ENCODE peak calls at places on chromosomes 13 and 19, in six cellular contexts. One of them, this sample, is unnamed.

GRCh38 chr19:2926341-2927031 is 18.3 kb downstream of the ZNF77 start:
- DNase-seq in HCT116: no peak
- DNase-seq in GM23248: no peak
- DNase-seq in Panc1: no peak
- DNase-seq in left ventricle myocardium inferior: no peak
- DNase-seq in A673: no peak
- DNase-seq in this sample: no peak

GRCh38 chr19:33280351-33280921 is 21.9 kb downstream of the CEBPA start:
- DNase-seq in GM23248: no peak
- DNase-seq in HCT116: no peak
- DNase-seq in left ventricle myocardium inferior: no peak
- DNase-seq in A673: no peak
- DNase-seq in Panc1: no peak
- DNase-seq in this sample: no peak

GRCh38 chr13:20412761-20413355 is 112.8 kb downstream of the CRYL1 start:
- DNase-seq in A673: no peak
- DNase-seq in left ventricle myocardium inferior: no peak
- DNase-seq in Panc1: no peak
- DNase-seq in GM23248: peak; percentile 20
- DNase-seq in HCT116: no peak
- DNase-seq in this sample: no peak

GRCh38 chr13:101785858-101786257 is 333.4 kb downstream of the ITGBL1 start:
- DNase-seq in GM23248: peak; percentile 38
- DNase-seq in left ventricle myocardium inferior: peak; percentile 19
- DNase-seq in Panc1: peak; percentile 4
- DNase-seq in A673: peak; percentile 58
- DNase-seq in HCT116: peak; percentile 10
- DNase-seq in this sample: peak; percentile 21

GRCh38 chr19:14059093-14059480 is 2.8 kb downstream of the PALM3 start:
- DNase-seq in GM23248: no peak
- DNase-seq in left ventricle myocardium inferior: no peak
- DNase-seq in Panc1: no peak
- DNase-seq in A673: peak; percentile 34
- DNase-seq in HCT116: no peak
- DNase-seq in this sample: no peak

GRCh38 chr13:105972306-105972721 is 563.1 kb downstream of the EFNB2 start:
- DNase-seq in A673: no peak
- DNase-seq in left ventricle myocardium inferior: no peak
- DNase-seq in HCT116: no peak
- DNase-seq in GM23248: no peak
- DNase-seq in Panc1: no peak
- DNase-seq in this sample: no peak

GRCh38 chr19:29812080-29812880 is 489 bp downstream of the CCNE1 start:
- DNase-seq in A673: no peak
- DNase-seq in HCT116: no peak
- DNase-seq in GM23248: peak; percentile 38
- DNase-seq in left ventricle myocardium inferior: peak; percentile 20
- DNase-seq in Panc1: no peak
- DNase-seq in this sample: no peak

GRCh38 chr19:47992070-47992469 is at the start of gene BSPH1:
- DNase-seq in Panc1: no peak
- DNase-seq in HCT116: no peak
- DNase-seq in GM23248: no peak
- DNase-seq in left ventricle myocardium inferior: no peak
- DNase-seq in A673: no peak
- DNase-seq in this sample: no peak

GRCh38 chr19:55392820-55393219 is 7.1 kb downstream of the RPL28 start:
- DNase-seq in A673: no peak
- DNase-seq in GM23248: no peak
- DNase-seq in HCT116: no peak
- DNase-seq in Panc1: no peak
- DNase-seq in left ventricle myocardium inferior: no peak
- DNase-seq in this sample: no peak

GRCh38 chr19:33255781-33256180 is 30.1 kb upstream of the SLC7A10 start:
- DNase-seq in Panc1: no peak
- DNase-seq in left ventricle myocardium inferior: no peak
- DNase-seq in GM23248: no peak
- DNase-seq in A673: no peak
- DNase-seq in HCT116: no peak
- DNase-seq in this sample: no peak

GRCh38 chr13:68872338-68872737 is 1235.3 kb upstream of the ATXN8OS start:
- DNase-seq in Panc1: no peak
- DNase-seq in HCT116: no peak
- DNase-seq in left ventricle myocardium inferior: no peak
- DNase-seq in A673: no peak
- DNase-seq in GM23248: no peak
- DNase-seq in this sample: no peak

GRCh38 chr19:43461303-43461702 is 4.1 kb downstream of the LYPD3 start:
- DNase-seq in HCT116: no peak
- DNase-seq in GM23248: no peak
- DNase-seq in left ventricle myocardium inferior: no peak
- DNase-seq in A673: no peak
- DNase-seq in Panc1: no peak
- DNase-seq in this sample: no peak

GRCh38 chr19:50496189-50497029 is 14.6 kb downstream of the JOSD2 start:
- DNase-seq in A673: no peak
- DNase-seq in GM23248: no peak
- DNase-seq in left ventricle myocardium inferior: peak; percentile 74
- DNase-seq in Panc1: no peak
- DNase-seq in HCT116: no peak
- DNase-seq in this sample: peak; percentile 75

GRCh38 chr19:49301866-49302252 is 23.1 kb downstream of the SLC6A16 start:
- DNase-seq in Panc1: no peak
- DNase-seq in HCT116: no peak
- DNase-seq in GM23248: no peak
- DNase-seq in A673: no peak
- DNase-seq in left ventricle myocardium inferior: no peak
- DNase-seq in this sample: no peak

GRCh38 chr13:95307507-95307906 is 6.3 kb upstream of the ABCC4 start:
- DNase-seq in left ventricle myocardium inferior: no peak
- DNase-seq in HCT116: no peak
- DNase-seq in Panc1: no peak
- DNase-seq in GM23248: no peak
- DNase-seq in A673: no peak
- DNase-seq in this sample: no peak

GRCh38 chr13:96223231-96223630 is 133.3 kb downstream of the HS6ST3 start:
- DNase-seq in Panc1: no peak
- DNase-seq in GM23248: no peak
- DNase-seq in HCT116: no peak
- DNase-seq in left ventricle myocardium inferior: peak; percentile 14
- DNase-seq in A673: no peak
- DNase-seq in this sample: peak; percentile 10

GRCh38 chr19:40718774-40719391 is 2.0 kb downstream of the ITPKC start:
- DNase-seq in A673: no peak
- DNase-seq in GM23248: peak; percentile 81
- DNase-seq in HCT116: peak; percentile 59
- DNase-seq in left ventricle myocardium inferior: peak; percentile 52
- DNase-seq in Panc1: no peak
- DNase-seq in this sample: peak; percentile 45

GRCh38 chr19:55228015-55228391 is 560 bp downstream of the TMEM86B start:
- DNase-seq in GM23248: no peak
- DNase-seq in Panc1: no peak
- DNase-seq in left ventricle myocardium inferior: peak; percentile 57
- DNase-seq in HCT116: no peak
- DNase-seq in A673: no peak
- DNase-seq in this sample: peak; percentile 73

GRCh38 chr13:110965038-110965754 is 50.3 kb upstream of the ANKRD10 start:
- DNase-seq in left ventricle myocardium inferior: no peak
- DNase-seq in GM23248: peak; percentile 86
- DNase-seq in HCT116: peak; percentile 99
- DNase-seq in A673: no peak
- DNase-seq in Panc1: peak; percentile 45
- DNase-seq in this sample: no peak

GRCh38 chr19:29119582-29119981 is 93.4 kb downstream of the UQCRFS1 start:
- DNase-seq in left ventricle myocardium inferior: no peak
- DNase-seq in HCT116: no peak
- DNase-seq in Panc1: no peak
- DNase-seq in A673: no peak
- DNase-seq in GM23248: peak; percentile 38
- DNase-seq in this sample: no peak

GRCh38 chr19:53879145-53880037 is 2.6 kb upstream of the PRKCG start:
- DNase-seq in left ventricle myocardium inferior: peak; percentile 94
- DNase-seq in Panc1: no peak
- DNase-seq in GM23248: peak; percentile 94
- DNase-seq in HCT116: no peak
- DNase-seq in A673: peak; percentile 97
- DNase-seq in this sample: peak; percentile 95

GRCh38 chr13:40656358-40656757 is 10.1 kb downstream of the FOXO1 start:
- DNase-seq in A673: peak; percentile 24
- DNase-seq in GM23248: no peak
- DNase-seq in left ventricle myocardium inferior: no peak
- DNase-seq in Panc1: no peak
- DNase-seq in HCT116: no peak
- DNase-seq in this sample: no peak

GRCh38 chr13:110132178-110132975 is 174.6 kb downstream of the COL4A1 start:
- DNase-seq in left ventricle myocardium inferior: no peak
- DNase-seq in HCT116: no peak
- DNase-seq in Panc1: no peak
- DNase-seq in GM23248: peak; percentile 55
- DNase-seq in A673: no peak
- DNase-seq in this sample: no peak

DNA sequence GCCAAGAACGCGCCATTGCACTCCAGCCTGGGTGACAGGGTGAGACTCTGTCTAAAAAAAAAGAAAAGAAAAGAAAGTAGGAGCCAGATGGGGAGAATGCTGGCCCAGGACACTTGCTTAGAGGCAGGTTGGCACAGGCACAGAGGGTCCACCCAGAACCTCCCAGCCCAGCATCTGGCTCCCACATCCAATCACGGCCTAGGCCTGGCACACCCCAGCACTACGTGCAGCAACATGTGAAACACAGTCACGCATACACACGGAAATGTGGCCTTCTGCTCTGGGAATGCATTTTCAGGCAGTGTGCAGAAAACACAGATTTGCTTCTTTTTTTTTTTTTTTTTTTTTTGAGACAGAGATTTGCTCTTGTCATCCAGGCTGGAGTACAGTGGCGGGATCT is 20.9 kb upstream of the FOSB start:
- DNase-seq in Panc1: no peak
- DNase-seq in HCT116: no peak
- DNase-seq in left ventricle myocardium inferior: no peak
- DNase-seq in GM23248: peak; percentile 65
- DNase-seq in A673: no peak
- DNase-seq in this sample: no peak
- H3K27ac ChIP-seq in Panc1: no peak overlapping the region
- H3K27ac ChIP-seq in HCT116: no peak overlapping the region
- H3K27ac ChIP-seq in left ventricle myocardium inferior: no peak overlapping the region
- H3K27ac ChIP-seq in GM23248: no peak overlapping the region
- H3K27ac ChIP-seq in A673: no peak overlapping the region
- H3K27ac ChIP-seq in this sample: no peak overlapping the region

GRCh38 chr19:46201413-46202310 is 27.9 kb upstream of the IGFL1 start:
- DNase-seq in left ventricle myocardium inferior: no peak
- DNase-seq in HCT116: no peak
- DNase-seq in A673: no peak
- DNase-seq in GM23248: peak; percentile 36
- DNase-seq in Panc1: no peak
- DNase-seq in this sample: no peak
- H3K4me1 ChIP-seq in left ventricle myocardium inferior: no peaks in the 10 kb centered on the region
- H3K4me1 ChIP-seq in HCT116: peaks cover 48% of the 10 kb centered on the region
- H3K4me1 ChIP-seq in A673: no peaks in the 10 kb centered on the region
- H3K4me1 ChIP-seq in GM23248: peaks cover 3% of the 10 kb centered on the region
- H3K4me1 ChIP-seq in Panc1: no peaks in the 10 kb centered on the region
- H3K4me1 ChIP-seq in this sample: no peaks in the 10 kb centered on the region

DNA sequence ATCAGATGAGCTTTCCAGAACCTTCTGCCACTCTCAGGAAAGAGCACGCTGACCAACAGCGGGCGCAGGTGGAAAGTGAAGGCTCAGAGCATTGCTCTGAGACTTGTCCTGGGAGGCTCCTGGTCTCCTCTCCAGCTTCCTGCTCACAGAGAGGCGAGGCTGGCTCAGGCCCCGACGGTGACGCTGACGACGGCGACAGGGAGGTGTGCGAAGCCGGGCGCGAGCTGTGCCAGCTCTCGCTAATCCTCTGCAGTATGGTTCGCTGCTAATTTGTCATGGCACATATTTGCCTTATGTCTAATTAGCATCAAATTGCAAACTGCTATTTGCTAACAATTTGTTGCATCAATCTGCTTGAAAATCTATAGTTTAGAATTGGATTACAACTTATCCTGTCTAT is 469.9 kb upstream of the ZNF507 start:
- DNase-seq in GM23248: no peak
- DNase-seq in A673: no peak
- DNase-seq in left ventricle myocardium inferior: no peak
- DNase-seq in Panc1: no peak
- DNase-seq in HCT116: no peak
- DNase-seq in this sample: no peak
- H3K27ac ChIP-seq in GM23248: no peak overlapping the region
- H3K27ac ChIP-seq in A673: no peak overlapping the region
- H3K27ac ChIP-seq in left ventricle myocardium inferior: no peak overlapping the region
- H3K27ac ChIP-seq in Panc1: no peak overlapping the region
- H3K27ac ChIP-seq in HCT116: no peak overlapping the region
- H3K27ac ChIP-seq in this sample: no peak overlapping the region

DNA sequence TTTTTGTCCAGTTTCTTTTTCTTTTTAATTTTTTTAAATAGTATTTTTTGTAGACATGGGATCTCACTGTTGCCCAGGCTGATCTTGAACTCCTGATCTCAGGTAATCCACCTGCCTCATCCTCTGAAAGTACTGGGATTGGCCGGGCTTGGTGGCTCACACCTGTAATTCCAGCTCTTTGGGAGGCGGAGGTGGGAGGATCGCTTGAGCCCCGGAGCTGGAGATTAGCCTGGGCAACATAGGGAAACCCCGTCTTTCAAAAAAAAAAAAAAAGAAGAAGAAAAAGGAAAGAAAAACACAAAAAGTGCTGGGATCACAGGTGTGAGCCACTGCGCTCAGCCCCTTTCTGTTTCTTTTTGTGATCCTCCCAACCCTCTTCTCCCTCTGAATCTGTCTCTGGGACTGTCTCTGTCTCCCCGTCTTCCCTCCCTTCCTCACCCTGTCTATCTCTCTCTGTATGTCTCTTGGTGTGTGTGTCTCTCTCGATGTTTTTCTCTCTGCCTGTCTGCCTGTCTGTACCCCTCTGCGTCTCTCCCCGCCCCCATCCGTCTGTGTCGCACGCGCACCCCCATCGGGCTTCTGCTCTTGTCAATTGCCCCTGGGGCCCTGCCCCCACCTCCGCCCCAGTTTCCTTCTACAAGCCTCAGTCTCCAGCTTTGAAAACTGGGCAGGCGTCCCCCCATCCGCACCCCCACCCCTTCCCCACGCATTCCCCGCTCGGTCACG is 554 bp upstream of the ZFP36 start:
- DNase-seq in HCT116: no peak
- DNase-seq in Panc1: peak; percentile 94
- DNase-seq in left ventricle myocardium inferior: no peak
- DNase-seq in A673: peak; percentile 66
- DNase-seq in GM23248: peak; percentile 67
- DNase-seq in this sample: no peak
- H3K4me1 ChIP-seq in HCT116: peaks cover 88% of the 10 kb centered on the region
- H3K4me1 ChIP-seq in Panc1: peaks cover 76% of the 10 kb centered on the region
- H3K4me1 ChIP-seq in left ventricle myocardium inferior: peaks cover 92% of the 10 kb centered on the region
- H3K4me1 ChIP-seq in A673: peaks cover 48% of the 10 kb centered on the region
- H3K4me1 ChIP-seq in GM23248: peaks cover 40% of the 10 kb centered on the region
- H3K4me1 ChIP-seq in this sample: peaks cover 64% of the 10 kb centered on the region